ENCODE peak calls at places on chromosomes 6 and 20, in four cellular contexts. U is WTC11, R is HepG2, E is K562. I is an unnamed sample.

GRCh38 chr6:85008311-85009015 is 244.1 kb upstream of the TBX18 start:
- DNase-seq in U (no peak), E (no peak), R (no peak), I (no peak)

GRCh38 chr20:49398401-49399144 is 83.9 kb downstream of the KCNB1 start:
- DNase-seq in U (no peak), R (no peak), E (peak; percentile 47), I (peak; percentile 32)

GRCh38 chr6:11732036-11732545 is 46.5 kb downstream of the ADTRP start:
- DNase-seq in U (no peak), R (no peak), E (no peak), I (no peak)

GRCh38 chr20:10573273-10573950 is 100.4 kb downstream of the JAG1 start:
- DNase-seq in E (no peak), R (no peak), U (no peak), I (no peak)

GRCh38 chr6:16694789-16695188 is 66.5 kb downstream of the ATXN1 start:
- DNase-seq in U (no peak), R (no peak), E (no peak), I (no peak)

GRCh38 chr6:45431314-45432058 is 53.8 kb upstream of the SUPT3H start:
- DNase-seq in E (no peak), R (no peak), U (no peak), I (no peak)

GRCh38 chr20:32437391-32438074 is 79.4 kb downstream of the ASXL1 start:
- DNase-seq in U (no peak), R (peak; percentile 77), E (no peak), I (no peak)

GRCh38 chr6:6891949-6892461 is 215.8 kb upstream of the RREB1 start:
- DNase-seq in U (no peak), E (no peak), R (no peak), I (no peak)

GRCh38 chr6:35427851-35428321 is 24.3 kb upstream of the FANCE start:
- DNase-seq in U (no peak), E (no peak), R (no peak), I (no peak)

GRCh38 chr6:57097596-57097995 is 7.6 kb downstream of the ZNF451 start:
- DNase-seq in U (no peak), E (no peak), R (no peak), I (no peak)

GRCh38 chr6:16752206-16752867 is 8.9 kb downstream of the ATXN1 start:
- DNase-seq in R (peak; percentile 74), E (no peak), U (no peak), I (no peak)

GRCh38 chr6:42264146-42264851 is 46.6 kb upstream of the MRPS10 start:
- DNase-seq in U (no peak), R (no peak), E (no peak), I (no peak)

GRCh38 chr6:164168595-164168994 is 754.1 kb downstream of the QKI start:
- DNase-seq in E (no peak), R (no peak), U (no peak), I (no peak)

GRCh38 chr6:169971951-169972651 is 220.7 kb downstream of the ERMARD start:
- DNase-seq in U (no peak), E (no peak), R (no peak), I (no peak)

GRCh38 chr6:144578385-144579350 is 293.5 kb downstream of the UTRN start:
- DNase-seq in U (no peak), E (no peak), R (peak; percentile 92), I (no peak)

GRCh38 chr6:13263669-13264068 is 64.7 kb downstream of the TBC1D7 start:
- DNase-seq in U (no peak), E (no peak), R (no peak), I (no peak)

GRCh38 chr20:11738852-11739251 is 178.8 kb upstream of the BTBD3 start:
- DNase-seq in U (no peak), R (no peak), E (no peak), I (no peak)

GRCh38 chr6:124190256-124190655 is 386.6 kb downstream of the NKAIN2 start:
- DNase-seq in U (no peak), R (no peak), E (no peak), I (no peak)

GRCh38 chr6:118383924-118384323 is 164.2 kb upstream of the PLN start:
- DNase-seq in U (no peak), R (no peak), E (no peak), I (no peak)

GRCh38 chr20:2378893-2379292 is 1.8 kb upstream of the TGM6 start:
- DNase-seq in R (no peak), E (no peak), U (no peak), I (no peak)

GRCh38 chr6:95094751-95095150 is 482.6 kb upstream of the MANEA start:
- DNase-seq in R (no peak), U (no peak), E (no peak), I (no peak)

GRCh38 chr6:44696686-44697085 is 309.2 kb downstream of the CDC5L start:
- DNase-seq in R (no peak), U (no peak), E (no peak), I (no peak)

GRCh38 chr6:127637830-127638229 is 60.9 kb downstream of the C6orf58 start:
- DNase-seq in U (no peak), E (no peak), R (no peak), I (no peak)

GRCh38 chr20:12358006-12358654 is 440.4 kb downstream of the BTBD3 start:
- DNase-seq in E (no peak), U (peak; percentile 17), R (no peak), I (peak; percentile 6)

GRCh38 chr6:72132851-72133250 is 246.5 kb downstream of the RIMS1 start:
- DNase-seq in R (no peak), U (no peak), E (no peak), I (no peak)

GRCh38 chr6:108798672-108799355 is 49.4 kb upstream of the ARMC2 start:
- DNase-seq in U (no peak), R (no peak), E (no peak), I (no peak)
- TF ChIP-seq SP1 in U (no peak), R (no peak), E (no peak), I (no peak)

GRCh38 chr6:2956930-2957329 is 14.4 kb downstream of the SERPINB6 start:
- DNase-seq in E (no peak), R (no peak), U (no peak), I (no peak)
- TF ChIP-seq ELF4 in E (no peak), R (no peak), U (no peak), I (no peak)

GRCh38 chr6:53913286-53913685 is 118.5 kb downstream of the LRRC1 start:
- DNase-seq in E (no peak), R (no peak), U (no peak), I (no peak)

GRCh38 chr6:53906842-53907241 is 112.0 kb downstream of the LRRC1 start:
- DNase-seq in R (no peak), E (no peak), U (no peak), I (no peak)

GRCh38 chr6:53915292-53915691 is 120.5 kb downstream of the LRRC1 start:
- DNase-seq in E (no peak), U (no peak), R (no peak), I (no peak)

GRCh38 chr6:53912661-53913060 is 117.9 kb downstream of the LRRC1 start:
- DNase-seq in E (no peak), R (no peak), U (no peak), I (no peak)

DNA sequence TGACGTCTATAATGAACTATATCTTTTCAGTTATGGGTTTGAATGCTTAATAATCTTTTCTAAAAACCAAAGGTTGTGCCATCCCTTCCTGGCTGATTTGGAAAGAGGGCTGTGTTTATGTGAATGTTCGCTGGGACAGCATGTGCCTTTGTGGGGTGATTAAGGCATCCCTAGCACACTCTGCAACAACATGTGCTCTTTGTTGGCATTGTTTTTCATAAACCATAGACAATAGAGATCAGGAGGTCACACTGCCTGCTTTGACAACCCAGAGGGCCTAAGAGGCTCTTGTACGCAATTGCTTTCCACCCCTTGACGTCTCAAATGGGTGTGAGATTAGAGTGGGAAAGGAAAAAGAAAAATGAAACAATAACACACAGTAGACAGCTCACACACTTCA is 116.0 kb downstream of the LRRC1 start:
- DNase-seq in R (no peak), E (no peak), U (no peak), I (no peak)
- TF ChIP-seq SP1 in R (no peak), E (no peak), U (no peak), I (no peak)

GRCh38 chr6:20098267-20098876 is 113.9 kb downstream of the MBOAT1 start:
- DNase-seq in E (no peak), U (no peak), R (no peak), I (no peak)

GRCh38 chr6:20092071-20092566 is 120.2 kb downstream of the MBOAT1 start:
- DNase-seq in E (peak; percentile 48), R (peak; percentile 57), U (no peak), I (peak; percentile 35)

GRCh38 chr6:20095436-20095835 is 116.8 kb downstream of the MBOAT1 start:
- DNase-seq in E (no peak), R (no peak), U (no peak), I (no peak)

DNA sequence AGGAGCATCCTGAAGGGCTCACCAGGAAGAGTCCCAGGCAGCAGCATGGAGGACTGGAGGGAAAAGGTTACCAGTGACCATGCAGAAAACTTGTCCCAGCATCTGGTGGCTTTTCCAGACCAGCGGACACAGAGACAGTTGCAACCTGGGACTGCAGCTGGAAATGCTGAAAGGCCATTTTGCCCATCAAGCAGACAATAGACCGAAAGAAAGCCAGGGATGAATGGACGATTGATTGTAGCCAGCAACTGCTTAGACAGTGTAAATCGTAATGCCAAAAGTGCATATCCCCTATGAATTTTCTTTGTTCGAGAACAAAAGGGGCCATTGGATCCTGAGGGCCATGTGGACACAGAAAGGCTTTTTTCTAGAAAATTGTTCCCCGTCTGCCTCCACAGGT is 115.8 kb downstream of the MBOAT1 start:
- DNase-seq in R (no peak), U (no peak), E (no peak), I (no peak)
- TF ChIP-seq ELF4 in R (no peak), U (no peak), E (no peak), I (no peak)

GRCh38 chr6:24844061-24844460 is 45.3 kb upstream of the ARMH2 start:
- DNase-seq in R (no peak), U (no peak), E (no peak), I (no peak)

GRCh38 chr6:24838994-24839393 is 40.3 kb upstream of the ARMH2 start:
- DNase-seq in R (no peak), U (no peak), E (no peak), I (no peak)

GRCh38 chr6:24838081-24838480 is 39.4 kb upstream of the ARMH2 start:
- DNase-seq in R (no peak), U (no peak), E (no peak), I (no peak)

GRCh38 chr6:24836116-24836515 is 37.4 kb upstream of the ARMH2 start:
- DNase-seq in U (no peak), E (no peak), R (no peak), I (no peak)

DNA sequence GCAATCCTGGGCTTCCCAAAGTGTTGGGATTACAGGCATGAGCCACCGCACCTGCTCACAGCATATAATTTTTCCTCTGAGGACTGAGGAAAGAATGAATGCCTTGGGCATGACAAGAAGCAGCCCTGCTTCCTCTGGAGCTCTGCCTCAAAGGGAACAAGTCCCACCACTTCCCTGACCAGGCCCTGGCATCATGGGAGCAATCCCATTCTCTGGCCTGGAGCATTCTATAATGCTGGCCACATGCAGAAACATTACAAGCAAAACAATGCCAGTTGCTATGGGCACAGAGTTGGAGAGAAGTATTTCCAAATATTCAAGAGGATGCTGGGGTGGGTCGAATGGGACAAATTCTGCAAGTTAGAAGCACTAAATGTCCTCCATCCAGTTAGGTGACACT is 41.5 kb upstream of the ARMH2 start:
- DNase-seq in R (no peak), U (no peak), E (no peak), I (no peak)
- TF ChIP-seq SP1 in R (no peak), U (no peak), E (no peak), I (no peak)

GRCh38 chr6:111861321-111861938 is 11.8 kb downstream of the FYN start:
- DNase-seq in U (no peak), R (no peak), E (no peak), I (no peak)
- TF ChIP-seq ELF4 in U (no peak), R (no peak), E (no peak), I (no peak)

GRCh38 chr6:165659945-165660862 is 2.8 kb downstream of the PDE10A start:
- DNase-seq in E (no peak), R (no peak), U (peak; percentile 47), I (no peak)
- TF ChIP-seq SP1 in E (no peak), R (no peak), U (no peak), I (no peak)